ENCODE peak calls at places on chromosomes 11 and 22, in five cellular contexts. V, J, T, A and W are unnamed samples.
A peak's percentile ranks its signal among the peaks of the same experiment; 100 is the strongest.

GRCh38 chr22:17106785-17107546 is 14.2 kb downstream of the TMEM121B start:
- DNase-seq in V (peak; percentile 86), J (no peak), T (no peak), A (no peak), W (no peak)

GRCh38 chr11:87038235-87038960 is 664 bp downstream of the TMEM135 start:
- DNase-seq in V (no peak), J (no peak), T (no peak), A (no peak), W (no peak)

GRCh38 chr22:26734339-26735018 is 77.1 kb downstream of the MIAT start:
- DNase-seq in V (no peak), J (no peak), T (no peak), A (no peak), W (no peak)

GRCh38 chr11:44978279-44978960 is 27.7 kb upstream of the TP53I11 start:
- DNase-seq in V (no peak), J (no peak), T (no peak), A (no peak), W (no peak)

GRCh38 chr11:65356394-65356972 is 1.9 kb downstream of the TIGD3 start:
- DNase-seq in V (no peak), J (no peak), T (no peak), A (peak; percentile 37), W (no peak)

GRCh38 chr11:134861490-134862107 is 449.6 kb upstream of the B3GAT1 start:
- DNase-seq in V (no peak), J (no peak), T (no peak), A (no peak), W (no peak)

GRCh38 chr11:16382638-16383380 is 26.5 kb upstream of the SOX6 start:
- DNase-seq in V (no peak), J (no peak), T (no peak), A (no peak), W (no peak)

GRCh38 chr11:34149786-34150185 is 44.4 kb downstream of the NAT10 start:
- DNase-seq in V (no peak), J (no peak), T (no peak), A (no peak), W (no peak)

GRCh38 chr11:6116638-6117037 is 9.2 kb downstream of the OR56B4 start:
- DNase-seq in V (no peak), J (no peak), T (no peak), A (no peak), W (no peak)

GRCh38 chr11:131980878-131981668 is 610.7 kb downstream of the NTM start:
- DNase-seq in V (no peak), J (no peak), T (no peak), A (no peak), W (peak; percentile 1)

GRCh38 chr11:130070109-130070828 is 575 bp downstream of the APLP2 start:
- DNase-seq in V (peak; percentile 91), J (peak; percentile 29), T (peak; percentile 27), A (peak; percentile 49), W (peak; percentile 34)

GRCh38 chr11:96341237-96342130 is 1.5 kb downstream of the MAML2 start:
- DNase-seq in V (peak; percentile 91), J (peak; percentile 26), T (peak; percentile 66), A (peak; percentile 44), W (peak; percentile 35)

GRCh38 chr22:27476729-27477128 is 324.8 kb downstream of the MN1 start:
- DNase-seq in V (no peak), J (peak; percentile 86), T (no peak), A (no peak), W (no peak)

GRCh38 chr11:74683279-74683871 is 47.9 kb downstream of the CHRDL2 start:
- DNase-seq in V (peak; percentile 69), J (no peak), T (no peak), A (no peak), W (peak; percentile 84)

GRCh38 chr22:25742918-25743708 is 1.1 kb downstream of the MYO18B start:
- DNase-seq in V (no peak), J (no peak), T (no peak), A (no peak), W (no peak)

GRCh38 chr11:84291996-84292395 is 1005.8 kb upstream of the CCDC90B start:
- DNase-seq in V (no peak), J (no peak), T (no peak), A (no peak), W (no peak)

GRCh38 chr11:128040603-128041002 is 546.8 kb downstream of the ETS1 start:
- DNase-seq in V (no peak), J (no peak), T (no peak), A (no peak), W (no peak)

GRCh38 chr22:26642465-26643367 is 14.7 kb upstream of the MIAT start:
- DNase-seq in V (peak; percentile 89), J (no peak), T (peak; percentile 64), A (peak; percentile 33), W (no peak)

GRCh38 chr11:8252388-8252787 is 11.3 kb downstream of the LMO1 start:
- DNase-seq in V (peak; percentile 57), J (no peak), T (no peak), A (no peak), W (no peak)

GRCh38 chr22:41501209-41501608 is 32.3 kb downstream of the ACO2 start:
- DNase-seq in V (no peak), J (no peak), T (no peak), A (no peak), W (no peak)

GRCh38 chr11:66181632-66182345 is 86.7 kb upstream of the RAB1B start:
- DNase-seq in V (no peak), J (no peak), T (no peak), A (no peak), W (no peak)

GRCh38 chr22:31897842-31898241 is 46.5 kb upstream of the YWHAH start:
- DNase-seq in V (peak; percentile 2), J (no peak), T (no peak), A (no peak), W (no peak)

GRCh38 chr22:38110863-38111852 is 674 bp upstream of the BAIAP2L2 start:
- DNase-seq in V (no peak), J (peak; percentile 14), T (no peak), A (peak; percentile 17), W (no peak)

GRCh38 chr11:75201771-75202170 is 38.8 kb upstream of the TPBGL start:
- DNase-seq in V (no peak), J (no peak), T (no peak), A (no peak), W (no peak)

DNA sequence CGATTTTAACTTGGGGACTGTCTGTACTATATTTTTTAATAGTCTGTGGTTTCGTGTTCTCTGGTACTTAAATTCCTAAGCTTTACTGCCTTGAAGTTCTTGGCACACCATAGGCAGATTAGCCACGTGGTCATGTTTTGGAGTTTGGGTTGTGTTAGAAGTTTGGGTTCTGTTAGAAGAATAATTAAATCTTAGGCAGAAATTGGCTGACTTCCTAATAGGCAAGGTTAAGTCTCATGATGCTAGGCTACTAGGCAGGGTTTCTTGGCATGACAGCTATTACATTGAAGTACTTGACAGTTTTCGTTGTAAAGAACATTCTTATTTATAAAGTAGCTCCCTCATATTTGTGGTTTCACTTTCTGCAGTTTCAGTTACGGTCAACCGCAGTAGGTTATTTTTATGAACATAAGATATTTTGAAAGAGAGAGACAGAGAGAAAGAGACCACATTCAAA is 30.0 kb upstream of the MMP7 start:
- DNase-seq in V (no peak), J (peak; percentile 8), T (no peak), A (no peak), W (no peak)
- H3K27ac ChIP-seq in V (peak overlapping the region; percentile 78), J (no peak overlapping the region), T (peak overlapping the region; percentile 17), A (no peak overlapping the region), W (no peak overlapping the region)

GRCh38 chr22:24430431-24431308 is 3.3 kb downstream of the ADORA2A start:
- DNase-seq in V (peak; percentile 79), J (no peak), T (no peak), A (no peak), W (no peak)

GRCh38 chr22:24433001-24433867 is 5.8 kb downstream of the ADORA2A start:
- DNase-seq in V (peak; percentile 78), J (no peak), T (no peak), A (no peak), W (no peak)

GRCh38 chr22:24433868-24434471 is 6.6 kb downstream of the ADORA2A start:
- DNase-seq in V (peak; percentile 88), J (no peak), T (no peak), A (no peak), W (no peak)

GRCh38 chr22:24431309-24432034 is 4.1 kb downstream of the ADORA2A start:
- DNase-seq in V (peak; percentile 73), J (no peak), T (no peak), A (no peak), W (no peak)

DNA sequence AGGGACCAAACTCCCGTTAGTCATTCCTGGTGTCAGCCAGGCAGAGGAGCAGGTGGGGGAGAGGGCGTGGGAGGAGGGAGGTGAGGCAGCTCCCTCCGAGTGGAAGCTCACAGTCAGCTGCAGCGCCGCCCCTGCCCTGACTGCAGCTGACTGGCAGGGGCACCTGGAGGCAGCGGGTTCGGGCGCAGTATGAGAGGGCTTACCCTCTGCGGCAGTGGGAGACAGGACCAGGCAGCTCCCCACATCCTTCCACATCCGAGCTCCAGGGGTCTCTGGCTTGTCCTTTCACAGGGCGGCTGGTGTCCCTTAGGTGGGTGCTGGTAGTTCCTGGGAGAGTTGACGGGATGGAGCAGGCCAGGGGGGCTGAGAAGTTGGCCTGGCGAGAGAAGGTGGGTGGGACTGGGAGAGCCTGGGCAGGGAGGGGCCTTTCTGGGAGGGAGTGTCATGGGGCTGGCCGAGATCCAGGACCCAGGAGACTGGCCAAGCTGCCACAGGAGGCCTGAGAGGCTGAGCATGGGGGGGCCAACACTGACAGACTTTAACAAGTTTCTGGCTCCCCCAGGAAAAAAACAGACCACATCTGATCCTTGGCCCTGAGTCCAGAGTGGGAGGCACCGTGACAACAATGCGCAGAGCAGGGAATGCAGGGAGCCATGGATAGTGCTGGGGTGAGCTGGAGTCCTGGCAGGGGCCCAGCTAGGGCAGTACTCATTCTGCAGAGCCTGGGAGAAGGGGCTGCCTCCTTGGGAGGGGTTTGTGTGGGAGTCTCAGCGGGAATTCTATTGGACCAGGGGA is 4.9 kb downstream of the ADORA2A start:
- DNase-seq in V (peak; percentile 82), J (peak; percentile 27), T (no peak), A (peak; percentile 81), W (no peak)
- H3K27ac ChIP-seq in V (peak overlapping the region; percentile 96), J (peak overlapping the region; percentile 63), T (peak overlapping the region; percentile 16), A (peak overlapping the region; percentile 68), W (peak overlapping the region; percentile 78)

GRCh38 chr11:15307600-15307999 is 192.9 kb downstream of the INSC start:
- DNase-seq in V (no peak), J (no peak), T (no peak), A (no peak), W (no peak)
- H3K27ac ChIP-seq in V (no peak overlapping the region), J (no peak overlapping the region), T (no peak overlapping the region), A (no peak overlapping the region), W (no peak overlapping the region)

DNA sequence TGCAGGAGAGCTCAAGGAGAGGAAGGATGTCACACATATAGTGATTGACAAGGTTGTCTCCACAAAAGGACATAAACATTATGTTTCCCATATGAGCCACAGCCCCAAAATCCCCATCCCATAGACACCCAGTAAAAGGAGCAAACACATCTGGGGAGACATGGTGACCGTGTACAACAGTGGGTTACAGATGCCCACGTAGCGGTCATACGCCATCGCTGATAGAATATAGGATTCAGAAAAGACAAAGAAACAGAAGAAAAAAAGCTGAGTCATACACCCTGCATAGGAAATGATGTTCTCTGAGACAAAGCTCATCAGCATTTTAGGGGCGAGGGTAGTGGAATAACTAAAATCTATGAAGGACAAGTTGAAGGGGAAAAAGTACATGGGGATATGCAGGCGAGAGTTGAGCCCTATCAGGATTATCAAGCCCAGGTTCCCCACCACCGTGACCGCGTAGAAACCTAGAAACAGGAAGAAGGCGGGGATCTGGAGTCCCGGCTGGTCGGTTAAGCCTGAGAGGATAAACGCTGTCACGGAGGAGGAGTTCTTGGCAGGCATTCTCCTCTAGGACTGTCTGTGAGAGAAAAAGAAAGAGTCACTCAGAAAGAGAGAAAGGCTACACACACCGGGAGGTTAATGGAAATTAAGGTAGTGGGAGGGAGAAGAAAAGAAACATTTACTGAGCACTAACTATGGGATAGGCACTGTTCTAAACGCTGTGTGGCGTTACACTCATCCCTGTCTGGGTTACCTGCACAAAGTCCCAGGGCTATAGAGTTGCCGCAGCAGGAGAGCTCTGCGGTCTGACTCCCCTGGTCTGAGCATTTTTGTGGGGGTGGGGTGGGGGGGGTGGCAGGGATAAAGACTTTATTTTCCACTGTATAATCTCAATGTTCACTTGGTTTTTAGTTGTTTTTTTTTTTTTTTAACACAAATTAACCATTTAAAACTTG is 36.1 kb upstream of the OR8B8 start:
- DNase-seq in V (no peak), J (peak; percentile 3), T (no peak), A (peak; percentile 42), W (no peak)
- H3K27ac ChIP-seq in V (no peak overlapping the region), J (no peak overlapping the region), T (no peak overlapping the region), A (peak overlapping the region; percentile 60), W (no peak overlapping the region)